ENCODE peak calls at places on chromosomes 13 and 19, in six cellular contexts. One of them, this sample, is unnamed.

GRCh38 chr13:82747331-82747730 is 1134.9 kb downstream of the SLITRK1 start:
- DNase-seq in NB4: no peak
- DNase-seq in fibroblast of mammary gland: peak
- DNase-seq in heart left ventricle: no peak
- DNase-seq in cardiac muscle cell: no peak
- DNase-seq in thoracic aorta: no peak
- DNase-seq in this sample: no peak

GRCh38 chr13:39527961-39528720 is 74.9 kb downstream of the LHFPL6 start:
- DNase-seq in NB4: no peak
- DNase-seq in fibroblast of mammary gland: peak
- DNase-seq in heart left ventricle: peak
- DNase-seq in cardiac muscle cell: no peak
- DNase-seq in thoracic aorta: no peak
- DNase-seq in this sample: peak

GRCh38 chr19:3285647-3286176 is 61.3 kb downstream of the CELF5 start:
- DNase-seq in NB4: no peak
- DNase-seq in fibroblast of mammary gland: peak
- DNase-seq in heart left ventricle: no peak
- DNase-seq in cardiac muscle cell: no peak
- DNase-seq in thoracic aorta: no peak
- DNase-seq in this sample: no peak

GRCh38 chr13:28568286-28568685 is 73.4 kb upstream of the FLT1 start:
- DNase-seq in NB4: peak
- DNase-seq in fibroblast of mammary gland: no peak
- DNase-seq in heart left ventricle: peak
- DNase-seq in cardiac muscle cell: peak
- DNase-seq in thoracic aorta: no peak
- DNase-seq in this sample: no peak

GRCh38 chr19:1171755-1172352 is 2.2 kb downstream of the SBNO2 start:
- DNase-seq in NB4: no peak
- DNase-seq in fibroblast of mammary gland: no peak
- DNase-seq in heart left ventricle: no peak
- DNase-seq in cardiac muscle cell: no peak
- DNase-seq in thoracic aorta: no peak
- DNase-seq in this sample: peak

GRCh38 chr19:6424190-6424938 is at the start of gene KHSRP:
- DNase-seq in NB4: peak
- DNase-seq in fibroblast of mammary gland: no peak
- DNase-seq in heart left ventricle: peak
- DNase-seq in cardiac muscle cell: peak
- DNase-seq in thoracic aorta: no peak
- DNase-seq in this sample: no peak

GRCh38 chr19:5086725-5087439 is 118.0 kb downstream of the KDM4B start:
- DNase-seq in NB4: no peak
- DNase-seq in fibroblast of mammary gland: no peak
- DNase-seq in heart left ventricle: no peak
- DNase-seq in cardiac muscle cell: no peak
- DNase-seq in thoracic aorta: no peak
- DNase-seq in this sample: no peak

GRCh38 chr13:50085063-50085462 is 69.8 kb downstream of the KCNRG start:
- DNase-seq in NB4: peak
- DNase-seq in fibroblast of mammary gland: peak
- DNase-seq in heart left ventricle: no peak
- DNase-seq in cardiac muscle cell: peak
- DNase-seq in thoracic aorta: no peak
- DNase-seq in this sample: peak

GRCh38 chr19:36775768-36776167 is 3.2 kb upstream of the ZNF850 start:
- DNase-seq in NB4: no peak
- DNase-seq in fibroblast of mammary gland: no peak
- DNase-seq in heart left ventricle: peak
- DNase-seq in cardiac muscle cell: no peak
- DNase-seq in thoracic aorta: no peak
- DNase-seq in this sample: no peak

GRCh38 chr13:76828316-76828741 is 57.9 kb downstream of the KCTD12 start:
- DNase-seq in NB4: no peak
- DNase-seq in fibroblast of mammary gland: peak
- DNase-seq in heart left ventricle: no peak
- DNase-seq in cardiac muscle cell: no peak
- DNase-seq in thoracic aorta: no peak
- DNase-seq in this sample: peak

GRCh38 chr19:14003279-14004051 is 2.7 kb downstream of the RFX1 start:
- DNase-seq in NB4: no peak
- DNase-seq in fibroblast of mammary gland: peak
- DNase-seq in heart left ventricle: peak
- DNase-seq in cardiac muscle cell: no peak
- DNase-seq in thoracic aorta: no peak
- DNase-seq in this sample: no peak

GRCh38 chr13:44068169-44068568 is 188.5 kb downstream of the LACC1 start:
- DNase-seq in NB4: no peak
- DNase-seq in fibroblast of mammary gland: peak
- DNase-seq in heart left ventricle: no peak
- DNase-seq in cardiac muscle cell: no peak
- DNase-seq in thoracic aorta: no peak
- DNase-seq in this sample: peak

GRCh38 chr19:55062735-55063491 is at the start of gene RDH13:
- DNase-seq in NB4: peak
- DNase-seq in fibroblast of mammary gland: peak
- DNase-seq in heart left ventricle: peak
- DNase-seq in cardiac muscle cell: peak
- DNase-seq in thoracic aorta: peak
- DNase-seq in this sample: peak

GRCh38 chr13:51912091-51912490 is 50.3 kb downstream of the CCDC70 start:
- DNase-seq in NB4: no peak
- DNase-seq in fibroblast of mammary gland: no peak
- DNase-seq in heart left ventricle: no peak
- DNase-seq in cardiac muscle cell: no peak
- DNase-seq in thoracic aorta: no peak
- DNase-seq in this sample: peak

GRCh38 chr19:50693064-50693975 is 26.3 kb downstream of the SHANK1 start:
- DNase-seq in NB4: no peak
- DNase-seq in fibroblast of mammary gland: no peak
- DNase-seq in heart left ventricle: no peak
- DNase-seq in cardiac muscle cell: no peak
- DNase-seq in thoracic aorta: no peak
- DNase-seq in this sample: no peak

GRCh38 chr19:343941-344624 is 513 bp downstream of the MIER2 start:
- DNase-seq in NB4: no peak
- DNase-seq in fibroblast of mammary gland: no peak
- DNase-seq in heart left ventricle: no peak
- DNase-seq in cardiac muscle cell: peak
- DNase-seq in thoracic aorta: no peak
- DNase-seq in this sample: peak

GRCh38 chr13:106041445-106041844 is 494.0 kb downstream of the EFNB2 start:
- DNase-seq in NB4: no peak
- DNase-seq in fibroblast of mammary gland: no peak
- DNase-seq in heart left ventricle: no peak
- DNase-seq in cardiac muscle cell: no peak
- DNase-seq in thoracic aorta: no peak
- DNase-seq in this sample: no peak

GRCh38 chr13:33799950-33800592 is 17.9 kb upstream of the RFC3 start:
- DNase-seq in NB4: peak
- DNase-seq in fibroblast of mammary gland: peak
- DNase-seq in heart left ventricle: no peak
- DNase-seq in cardiac muscle cell: peak
- DNase-seq in thoracic aorta: no peak
- DNase-seq in this sample: peak
- TF ChIP-seq CTCF in NB4: peak
- TF ChIP-seq CTCF in fibroblast of mammary gland: peak
- TF ChIP-seq CTCF in heart left ventricle: peak
- TF ChIP-seq CTCF in cardiac muscle cell: peak
- TF ChIP-seq CTCF in thoracic aorta: no peak
- TF ChIP-seq CTCF in this sample: peak

GRCh38 chr19:45553464-45553863 is 31.1 kb downstream of the OPA3 start:
- DNase-seq in NB4: no peak
- DNase-seq in fibroblast of mammary gland: no peak
- DNase-seq in heart left ventricle: peak
- DNase-seq in cardiac muscle cell: peak
- DNase-seq in thoracic aorta: no peak
- DNase-seq in this sample: peak
- H3K4me3 ChIP-seq in NB4: no peak
- H3K4me3 ChIP-seq in fibroblast of mammary gland: no peak
- H3K4me3 ChIP-seq in heart left ventricle: no peak
- H3K4me3 ChIP-seq in cardiac muscle cell: no peak
- H3K4me3 ChIP-seq in thoracic aorta: no peak
- H3K4me3 ChIP-seq in this sample: no peak

GRCh38 chr19:10913716-10914340 is 14.6 kb downstream of the YIPF2 start:
- DNase-seq in NB4: no peak
- DNase-seq in fibroblast of mammary gland: no peak
- DNase-seq in heart left ventricle: no peak
- DNase-seq in cardiac muscle cell: no peak
- DNase-seq in thoracic aorta: no peak
- DNase-seq in this sample: no peak

GRCh38 chr19:10916602-10917001 is 11.8 kb downstream of the YIPF2 start:
- DNase-seq in NB4: no peak
- DNase-seq in fibroblast of mammary gland: no peak
- DNase-seq in heart left ventricle: no peak
- DNase-seq in cardiac muscle cell: no peak
- DNase-seq in thoracic aorta: no peak
- DNase-seq in this sample: no peak

GRCh38 chr19:10912619-10913018 is 15.8 kb downstream of the YIPF2 start:
- DNase-seq in NB4: no peak
- DNase-seq in fibroblast of mammary gland: no peak
- DNase-seq in heart left ventricle: no peak
- DNase-seq in cardiac muscle cell: no peak
- DNase-seq in thoracic aorta: no peak
- DNase-seq in this sample: no peak

GRCh38 chr19:10918359-10918758 is 10.1 kb downstream of the YIPF2 start:
- DNase-seq in NB4: no peak
- DNase-seq in fibroblast of mammary gland: no peak
- DNase-seq in heart left ventricle: no peak
- DNase-seq in cardiac muscle cell: no peak
- DNase-seq in thoracic aorta: no peak
- DNase-seq in this sample: no peak

GRCh38 chr19:10915511-10916091 is 12.8 kb downstream of the YIPF2 start:
- DNase-seq in NB4: peak
- DNase-seq in fibroblast of mammary gland: peak
- DNase-seq in heart left ventricle: no peak
- DNase-seq in cardiac muscle cell: no peak
- DNase-seq in thoracic aorta: no peak
- DNase-seq in this sample: peak
- TF ChIP-seq CTCF in NB4: no peak
- TF ChIP-seq CTCF in fibroblast of mammary gland: peak
- TF ChIP-seq CTCF in heart left ventricle: no peak
- TF ChIP-seq CTCF in cardiac muscle cell: no peak
- TF ChIP-seq CTCF in thoracic aorta: no peak
- TF ChIP-seq CTCF in this sample: no peak

DNA sequence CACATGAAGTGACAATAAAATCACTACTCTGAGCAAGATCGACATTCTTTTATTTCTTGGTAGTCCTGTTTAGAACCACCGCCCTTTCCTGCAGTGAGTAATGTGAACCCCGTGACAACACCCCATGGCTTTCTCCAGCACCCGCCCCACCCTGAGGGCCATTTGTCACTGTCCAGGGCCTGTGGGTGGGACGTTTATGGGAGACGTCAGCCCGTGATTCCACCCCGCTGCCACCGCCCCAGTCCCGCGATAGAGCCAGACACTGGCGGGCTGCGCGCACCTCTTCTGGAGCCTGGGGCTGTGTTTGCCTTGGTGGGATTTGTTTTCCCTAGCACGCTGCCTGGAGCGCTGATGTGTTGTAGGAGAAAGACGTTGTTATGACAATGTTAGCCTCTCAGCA is 263.7 kb downstream of the TEX29 start:
- DNase-seq in NB4: no peak
- DNase-seq in fibroblast of mammary gland: no peak
- DNase-seq in heart left ventricle: no peak
- DNase-seq in cardiac muscle cell: no peak
- DNase-seq in thoracic aorta: no peak
- DNase-seq in this sample: no peak
- H3K4me3 ChIP-seq in NB4: no peak
- H3K4me3 ChIP-seq in fibroblast of mammary gland: no peak
- H3K4me3 ChIP-seq in heart left ventricle: no peak
- H3K4me3 ChIP-seq in cardiac muscle cell: no peak
- H3K4me3 ChIP-seq in thoracic aorta: no peak
- H3K4me3 ChIP-seq in this sample: no peak

GRCh38 chr13:31051999-31052398 is 109.7 kb downstream of the HSPH1 start:
- DNase-seq in NB4: no peak
- DNase-seq in fibroblast of mammary gland: no peak
- DNase-seq in heart left ventricle: no peak
- DNase-seq in cardiac muscle cell: no peak
- DNase-seq in thoracic aorta: no peak
- DNase-seq in this sample: no peak
- TF ChIP-seq CTCF in NB4: no peak
- TF ChIP-seq CTCF in fibroblast of mammary gland: no peak
- TF ChIP-seq CTCF in heart left ventricle: no peak
- TF ChIP-seq CTCF in cardiac muscle cell: no peak
- TF ChIP-seq CTCF in thoracic aorta: no peak
- TF ChIP-seq CTCF in this sample: peak

DNA sequence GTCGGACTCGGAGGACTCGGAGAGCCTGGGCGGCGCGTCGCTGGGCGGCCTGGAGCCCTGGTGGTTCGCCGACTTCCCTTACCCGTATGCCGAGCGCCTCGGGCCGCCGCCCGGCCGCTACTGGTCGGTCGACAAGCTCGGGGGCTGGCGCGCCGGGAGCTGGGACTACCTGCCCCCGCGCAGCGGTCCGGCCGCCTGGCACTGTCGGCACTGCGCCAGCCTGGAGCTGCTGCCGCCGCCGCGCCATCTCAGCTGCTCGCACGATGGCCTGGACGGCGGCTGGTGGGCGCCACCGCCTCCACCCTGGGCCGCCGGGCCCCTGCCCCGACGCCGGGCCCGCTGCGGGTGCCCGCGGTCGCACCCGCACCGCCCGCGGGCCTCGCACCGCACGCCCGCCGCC is 2.5 kb upstream of the GRWD1 start:
- DNase-seq in NB4: peak
- DNase-seq in fibroblast of mammary gland: no peak
- DNase-seq in heart left ventricle: no peak
- DNase-seq in cardiac muscle cell: no peak
- DNase-seq in thoracic aorta: no peak
- DNase-seq in this sample: peak
- H3K4me3 ChIP-seq in NB4: no peak
- H3K4me3 ChIP-seq in fibroblast of mammary gland: no peak
- H3K4me3 ChIP-seq in heart left ventricle: no peak
- H3K4me3 ChIP-seq in cardiac muscle cell: no peak
- H3K4me3 ChIP-seq in thoracic aorta: peak
- H3K4me3 ChIP-seq in this sample: no peak

This sample was measured in epithelial cell of esophagus.